ENCODE peak calls at places on chromosomes 12 and 14, in five cellular contexts. D, W, C, P and Q are unnamed samples.

GRCh38 chr14:70254476-70254961 is 65.8 kb upstream of the SLC8A3 start:
- DNase-seq in D (peak; percentile 82), W (peak; percentile 9), C (peak; percentile 68), P (no peak), Q (no peak)

GRCh38 chr12:50246873-50247612 is 36.3 kb downstream of the LIMA1 start:
- DNase-seq in D (peak; percentile 58), W (peak; percentile 86), C (no peak), P (peak; percentile 95), Q (no peak)

GRCh38 chr14:60095781-60096450 is 4.2 kb downstream of the PCNX4 start:
- DNase-seq in D (no peak), W (no peak), C (no peak), P (peak; percentile 71), Q (no peak)

GRCh38 chr12:64522807-64523206 is 70.9 kb downstream of the TBK1 start:
- DNase-seq in D (no peak), W (no peak), C (no peak), P (no peak), Q (no peak)

GRCh38 chr12:52646613-52647012 is 5.4 kb downstream of the KRT2 start:
- DNase-seq in D (no peak), W (no peak), C (no peak), P (no peak), Q (no peak)

GRCh38 chr12:78917513-78917912 is 52.9 kb downstream of the SYT1 start:
- DNase-seq in D (no peak), W (no peak), C (no peak), P (no peak), Q (no peak)

GRCh38 chr12:15244341-15244740 is 23.1 kb upstream of the RERG start:
- DNase-seq in D (no peak), W (no peak), C (no peak), P (no peak), Q (no peak)

GRCh38 chr12:3972576-3972975 is 99.4 kb upstream of the PARP11 start:
- DNase-seq in D (no peak), W (no peak), C (no peak), P (no peak), Q (no peak)

GRCh38 chr12:108237272-108237671 is 101.8 kb downstream of the CMKLR1 start:
- DNase-seq in D (no peak), W (no peak), C (no peak), P (no peak), Q (no peak)
- TF ChIP-seq CTCF in D (no peak), W (no peak), C (no peak), P (peak; percentile 51), Q (no peak)

DNA sequence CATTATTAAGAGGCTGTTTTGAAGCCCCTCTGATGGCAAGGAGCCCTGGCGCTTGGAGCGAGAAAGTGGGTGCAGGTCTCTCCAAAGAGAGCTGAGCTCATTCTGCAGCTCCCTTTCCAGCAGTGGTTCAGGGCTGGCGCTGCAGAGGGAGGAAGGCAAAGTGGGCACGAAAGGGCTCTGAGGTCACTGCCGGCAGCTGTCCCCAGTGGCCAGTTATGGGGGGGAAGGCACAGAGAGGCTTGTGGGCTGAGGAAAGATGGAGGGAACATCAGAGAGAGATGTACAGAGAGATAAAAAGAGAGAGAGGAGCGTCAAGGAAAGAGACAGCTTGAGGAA is 75.2 kb upstream of the TBX5 start:
- DNase-seq in D (no peak), W (no peak), C (no peak), P (no peak), Q (no peak)
- TF ChIP-seq CTCF in D (no peak), W (no peak), C (no peak), P (no peak), Q (no peak)

GRCh38 chr12:58252914-58253313 is 311.5 kb downstream of the ATP23 start:
- DNase-seq in D (no peak), W (no peak), C (no peak), P (no peak), Q (no peak)

GRCh38 chr12:58248599-58248998 is 307.2 kb downstream of the ATP23 start:
- DNase-seq in D (no peak), W (no peak), C (no peak), P (no peak), Q (no peak)

GRCh38 chr12:58242803-58243628 is 301.6 kb downstream of the ATP23 start:
- DNase-seq in D (no peak), W (no peak), C (no peak), P (no peak), Q (no peak)

GRCh38 chr12:58249610-58250009 is 308.2 kb downstream of the ATP23 start:
- DNase-seq in D (no peak), W (peak; percentile 40), C (no peak), P (peak; percentile 6), Q (no peak)

GRCh38 chr12:58247633-58248032 is 306.3 kb downstream of the ATP23 start:
- DNase-seq in D (no peak), W (no peak), C (no peak), P (no peak), Q (no peak)
- TF ChIP-seq CTCF in D (no peak), W (no peak), C (no peak), P (peak; percentile 43), Q (no peak)

DNA sequence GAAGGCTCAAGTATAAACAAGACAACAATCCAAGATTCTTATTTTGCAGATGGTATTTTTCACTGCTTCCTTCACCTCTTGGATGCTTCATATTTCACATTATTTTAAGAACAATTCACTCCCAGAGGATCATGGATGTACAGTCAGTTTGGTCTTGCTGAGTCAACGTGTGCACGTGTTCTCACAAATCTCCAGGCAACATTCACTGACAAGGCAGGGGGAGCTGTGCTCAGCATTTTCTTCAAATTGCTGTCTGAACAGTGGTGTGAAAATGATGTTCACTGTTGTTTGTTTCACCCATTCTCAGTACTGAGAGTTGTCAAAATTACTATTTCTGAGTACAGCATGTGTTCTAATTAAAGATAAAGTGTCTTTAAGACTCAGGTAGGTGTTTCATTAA is 118.3 kb upstream of the SLC38A4 start:
- DNase-seq in D (no peak), W (no peak), C (no peak), P (peak; percentile 63), Q (no peak)
- TF ChIP-seq CTCF in D (no peak), W (no peak), C (no peak), P (peak; percentile 63), Q (no peak)

GRCh38 chr12:123267991-123268843 is 3.4 kb downstream of the CDK2AP1 start:
- DNase-seq in D (no peak), W (peak; percentile 48), C (no peak), P (no peak), Q (no peak)

GRCh38 chr12:123270380-123271181 is 1.1 kb downstream of the CDK2AP1 start:
- DNase-seq in D (no peak), W (peak; percentile 41), C (no peak), P (peak; percentile 19), Q (peak; percentile 31)

GRCh38 chr12:123269980-123270379 is 1.7 kb downstream of the CDK2AP1 start:
- DNase-seq in D (no peak), W (no peak), C (no peak), P (no peak), Q (peak; percentile 29)

GRCh38 chr12:123268850-123269249 is 2.8 kb downstream of the CDK2AP1 start:
- DNase-seq in D (no peak), W (no peak), C (no peak), P (no peak), Q (no peak)

DNA sequence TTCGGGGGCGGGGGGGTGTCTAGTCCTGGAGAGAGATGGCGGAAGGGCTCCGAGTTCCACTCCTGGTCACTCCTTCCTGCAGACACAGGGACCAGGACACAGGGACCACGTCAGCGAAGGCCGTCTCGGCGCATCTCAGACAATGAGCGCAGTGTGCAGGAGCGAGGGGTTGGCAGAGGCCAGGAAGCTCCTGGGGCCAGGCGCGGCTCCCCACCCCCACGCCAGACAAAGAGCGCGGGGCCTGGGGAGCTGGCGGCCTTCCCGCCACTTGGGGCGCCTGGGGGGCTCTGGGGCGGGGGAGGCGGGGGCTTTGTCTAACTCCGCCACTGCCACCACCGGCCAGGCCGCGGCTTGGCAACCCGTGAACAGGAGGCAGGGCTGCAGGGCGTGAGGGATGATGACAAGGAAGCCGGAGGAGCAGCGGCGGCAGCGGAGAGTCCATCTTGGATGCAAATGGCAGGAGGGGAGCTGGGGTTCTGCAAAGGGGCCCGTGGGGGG is 2.2 kb downstream of the CDK2AP1 start:
- DNase-seq in D (peak; percentile 56), W (peak; percentile 74), C (peak; percentile 71), P (peak; percentile 47), Q (peak; percentile 34)
- TF ChIP-seq CTCF in D (no peak), W (peak; percentile 22), C (peak; percentile 15), P (no peak), Q (no peak)

GRCh38 chr12:114664661-114665320 is 19.2 kb downstream of the TBX3 start:
- DNase-seq in D (no peak), W (no peak), C (peak; percentile 66), P (no peak), Q (no peak)

GRCh38 chr12:114666746-114667668 is 17.0 kb downstream of the TBX3 start:
- DNase-seq in D (no peak), W (no peak), C (peak; percentile 65), P (no peak), Q (no peak)

GRCh38 chr12:114667669-114668150 is 16.3 kb downstream of the TBX3 start:
- DNase-seq in D (no peak), W (no peak), C (no peak), P (no peak), Q (no peak)

GRCh38 chr12:114668151-114668891 is 15.7 kb downstream of the TBX3 start:
- DNase-seq in D (peak; percentile 73), W (peak; percentile 76), C (peak; percentile 82), P (peak; percentile 65), Q (no peak)

DNA sequence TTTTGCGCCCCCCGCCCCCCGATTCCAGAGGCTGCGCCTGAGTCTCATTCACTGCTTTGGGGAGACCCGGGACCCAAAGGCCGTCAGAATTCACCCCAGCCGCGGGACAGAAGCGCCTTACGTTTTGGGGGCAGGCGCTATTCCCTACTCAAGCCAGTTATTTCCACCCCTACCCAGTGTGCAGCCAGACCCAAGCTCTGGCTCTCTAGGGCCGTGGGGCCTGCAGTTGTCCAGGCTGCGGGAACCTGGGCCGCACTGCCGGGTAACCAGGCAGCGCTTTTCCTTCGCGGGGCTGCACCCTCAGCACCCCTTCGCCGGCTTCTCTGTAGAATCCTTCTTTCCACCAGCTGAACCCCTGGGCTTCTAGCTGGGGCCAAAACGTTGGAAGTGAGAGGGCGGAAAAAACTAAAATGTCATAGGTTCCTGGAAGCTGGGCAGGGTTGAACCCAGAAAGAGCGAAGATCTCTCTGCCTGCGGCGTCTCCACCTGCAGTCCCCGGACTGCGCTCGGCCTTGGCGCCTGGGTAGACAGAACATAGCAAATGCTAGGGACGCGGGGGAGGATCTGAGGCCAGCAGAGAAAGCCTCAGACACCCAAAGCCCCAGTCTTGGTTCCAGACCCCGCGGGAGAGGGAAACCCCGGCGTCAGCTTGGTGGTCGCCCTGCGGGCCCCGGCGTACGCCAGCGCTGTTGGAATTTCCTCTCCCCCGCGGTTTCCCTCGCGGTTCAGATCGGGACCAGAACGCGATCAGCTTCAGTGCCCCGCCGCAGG is 18.4 kb downstream of the TBX3 start:
- DNase-seq in D (no peak), W (no peak), C (peak; percentile 68), P (no peak), Q (no peak)
- TF ChIP-seq CTCF in D (no peak), W (no peak), C (no peak), P (no peak), Q (no peak)